ENCODE peak calls at places on chromosome 3, in seven cellular contexts. J, V, H, I, C, O and W are unnamed samples.

GRCh38 chr3:6250167-6250566 is 610.7 kb upstream of the GRM7 start:
- DNase-seq in O (no peak), C (no peak), I (no peak), J (no peak), V (no peak), H (no peak), W (no peak)

GRCh38 chr3:170470063-170471006 is 51.7 kb downstream of the CLDN11 start:
- DNase-seq in I (peak; percentile 56), V (peak; percentile 66), H (no peak), O (no peak), J (no peak), C (no peak), W (no peak)

GRCh38 chr3:61356678-61357077 is 105.4 kb upstream of the FHIT start:
- DNase-seq in H (no peak), V (no peak), O (no peak), C (no peak), J (no peak), I (no peak), W (no peak)

GRCh38 chr3:193040836-193041672 is 123.4 kb upstream of the MB21D2 start:
- DNase-seq in V (no peak), I (peak; percentile 50), O (no peak), H (no peak), C (peak; percentile 48), J (no peak), W (no peak)

GRCh38 chr3:64574194-64574593 is 113.6 kb downstream of the ADAMTS9 start:
- DNase-seq in J (no peak), V (no peak), I (no peak), C (no peak), H (no peak), O (no peak), W (no peak)

GRCh38 chr3:188052229-188052965 is 101.6 kb upstream of the LPP start:
- DNase-seq in V (peak; percentile 98), C (no peak), J (peak; percentile 87), H (no peak), O (peak; percentile 90), I (no peak), W (peak; percentile 86)

GRCh38 chr3:67009716-67010115 is 11.6 kb downstream of the KBTBD8 start:
- DNase-seq in C (no peak), J (no peak), H (no peak), O (no peak), I (no peak), V (no peak), W (no peak)

GRCh38 chr3:151468284-151468917 is 7.5 kb upstream of the IGSF10 start:
- DNase-seq in V (peak; percentile 36), H (no peak), I (peak; percentile 69), O (no peak), J (no peak), C (peak; percentile 77), W (no peak)

GRCh38 chr3:37765591-37766219 is 96.0 kb upstream of the CTDSPL start:
- DNase-seq in O (peak; percentile 57), J (no peak), H (no peak), V (no peak), C (no peak), I (peak; percentile 19), W (peak; percentile 77)

GRCh38 chr3:120022729-120023128 is 71.5 kb downstream of the GSK3B start:
- DNase-seq in V (no peak), H (no peak), C (no peak), J (no peak), I (no peak), O (no peak), W (no peak)

GRCh38 chr3:100086401-100086800 is 27.9 kb downstream of the FILIP1L start:
- DNase-seq in I (no peak), H (no peak), O (no peak), C (no peak), V (no peak), J (no peak), W (no peak)

GRCh38 chr3:125957674-125958510 is 11.1 kb upstream of the ROPN1B start:
- DNase-seq in O (peak; percentile 42), C (no peak), J (no peak), H (no peak), I (peak; percentile 11), V (no peak), W (no peak)

GRCh38 chr3:152539191-152539764 is 270.5 kb downstream of the MBNL1 start:
- DNase-seq in I (no peak), V (no peak), J (no peak), C (no peak), O (no peak), H (no peak), W (no peak)